ENCODE peak calls at places on chromosomes 13 and 19, in four cellular contexts. H is sigmoid colon; A is CD8-positive, alpha-beta T cell; R is GM23338. C is an unnamed sample. For H3K27me3, the result is how much of the 10 kb centered on the place peaks cover.

GRCh38 chr19:805161-805561 is 7.9 kb downstream of the PTBP1 start:
- DNase-seq in H (no peak), A (peak), R (no peak), C (no peak)

GRCh38 chr19:38838208-38838985 is 6.8 kb upstream of the ECH1 start:
- DNase-seq in H (no peak), A (no peak), R (no peak), C (no peak)

GRCh38 chr19:28374971-28375370 is 838.0 kb downstream of the UQCRFS1 start:
- DNase-seq in H (no peak), A (no peak), R (no peak), C (no peak)

GRCh38 chr19:12838182-12838890 is at the start of gene MAST1:
- DNase-seq in H (no peak), A (peak), R (peak), C (peak)

GRCh38 chr19:18006895-18007604 is 920 bp upstream of the ARRDC2 start:
- DNase-seq in H (peak), A (peak), R (peak), C (peak)

GRCh38 chr19:48543121-48543710 is 8.8 kb upstream of the SULT2B1 start:
- DNase-seq in H (no peak), A (no peak), R (peak), C (no peak)

GRCh38 chr13:111211789-111212516 is 96.8 kb downstream of the ARHGEF7 start:
- DNase-seq in H (no peak), A (no peak), R (peak), C (no peak)

GRCh38 chr19:46975918-46976782 is 43.5 kb upstream of the NPAS1 start:
- DNase-seq in H (peak), A (no peak), R (peak), C (no peak)

GRCh38 chr13:20401958-20402856 is 123.5 kb downstream of the CRYL1 start:
- DNase-seq in H (peak), A (no peak), R (no peak), C (no peak)

GRCh38 chr19:14361824-14362223 is 19.4 kb upstream of the ADGRE5 start:
- DNase-seq in H (no peak), A (peak), R (peak), C (peak)

GRCh38 chr13:30318026-30318425 is 10.7 kb upstream of the KATNAL1 start:
- DNase-seq in H (no peak), A (no peak), R (no peak), C (no peak)
- H3K27me3 ChIP-seq in H (under half), A (under half), R (under half), C (under half)

GRCh38 chr19:41700381-41701195 is 7.8 kb upstream of the CEACAM5 start:
- DNase-seq in H (peak), A (no peak), R (no peak), C (no peak)
- H3K27me3 ChIP-seq in H (under half), A (under half), R (under half), C (under half)

GRCh38 chr19:29737461-29738000 is 22.5 kb upstream of the C19orf12 start:
- DNase-seq in H (no peak), A (no peak), R (no peak), C (no peak)
- H3K27me3 ChIP-seq in H (under half), A (under half), R (under half), C (under half)

DNA sequence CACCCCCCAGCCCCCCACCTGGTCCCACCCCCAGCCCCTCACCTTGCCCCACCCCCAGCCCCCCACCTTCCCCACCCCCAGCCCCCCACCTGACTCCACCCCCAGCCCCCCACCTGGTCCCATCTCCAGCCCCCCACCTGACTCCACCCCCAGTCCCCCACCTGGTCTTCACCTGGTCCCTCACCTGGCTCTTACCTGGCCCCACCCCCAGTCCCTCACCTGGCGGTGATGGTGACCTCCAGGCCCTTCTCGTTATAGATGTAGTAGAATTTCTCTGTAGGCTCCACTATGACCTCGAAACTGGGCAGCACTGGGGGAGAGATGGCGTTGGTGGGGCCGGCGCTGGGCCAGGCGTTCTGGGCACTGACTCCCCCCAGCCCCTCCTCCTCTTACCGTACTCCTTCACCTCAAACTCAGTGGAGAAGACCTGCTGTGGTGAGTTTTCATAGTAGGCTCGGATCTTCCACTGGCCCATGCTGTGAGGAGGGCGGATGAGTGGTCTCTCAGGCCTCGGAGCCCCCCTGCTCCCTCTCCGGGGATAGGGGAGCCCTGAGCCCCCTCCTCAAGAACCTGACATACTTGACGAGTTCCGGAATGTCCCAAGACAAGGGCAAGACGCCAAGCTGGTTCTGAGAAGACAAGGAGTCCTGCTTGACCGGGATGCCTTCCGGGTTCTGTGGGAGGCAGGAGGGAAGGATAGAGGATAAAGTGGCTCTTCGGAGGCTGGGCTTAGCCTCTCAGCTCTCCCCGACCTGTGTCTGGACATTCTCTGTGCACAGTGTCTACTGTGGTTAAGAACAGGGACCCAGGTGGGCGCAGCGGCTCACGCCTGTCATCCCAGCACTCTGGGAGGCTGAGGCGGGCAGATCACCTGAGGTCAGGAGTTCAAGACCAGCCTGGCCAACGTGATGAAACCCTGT is 6.4 kb downstream of the C3 start:
- DNase-seq in H (no peak), A (no peak), R (no peak), C (no peak)
- H3K27me3 ChIP-seq in H (under half), A (under half), R (under half), C (under half)

GRCh38 chr19:33781996-33782395 is 14.7 kb upstream of the KCTD15 start:
- DNase-seq in H (no peak), A (no peak), R (no peak), C (no peak)
- H3K27me3 ChIP-seq in H (under half), A (under half), R (under half), C (under half)

DNA sequence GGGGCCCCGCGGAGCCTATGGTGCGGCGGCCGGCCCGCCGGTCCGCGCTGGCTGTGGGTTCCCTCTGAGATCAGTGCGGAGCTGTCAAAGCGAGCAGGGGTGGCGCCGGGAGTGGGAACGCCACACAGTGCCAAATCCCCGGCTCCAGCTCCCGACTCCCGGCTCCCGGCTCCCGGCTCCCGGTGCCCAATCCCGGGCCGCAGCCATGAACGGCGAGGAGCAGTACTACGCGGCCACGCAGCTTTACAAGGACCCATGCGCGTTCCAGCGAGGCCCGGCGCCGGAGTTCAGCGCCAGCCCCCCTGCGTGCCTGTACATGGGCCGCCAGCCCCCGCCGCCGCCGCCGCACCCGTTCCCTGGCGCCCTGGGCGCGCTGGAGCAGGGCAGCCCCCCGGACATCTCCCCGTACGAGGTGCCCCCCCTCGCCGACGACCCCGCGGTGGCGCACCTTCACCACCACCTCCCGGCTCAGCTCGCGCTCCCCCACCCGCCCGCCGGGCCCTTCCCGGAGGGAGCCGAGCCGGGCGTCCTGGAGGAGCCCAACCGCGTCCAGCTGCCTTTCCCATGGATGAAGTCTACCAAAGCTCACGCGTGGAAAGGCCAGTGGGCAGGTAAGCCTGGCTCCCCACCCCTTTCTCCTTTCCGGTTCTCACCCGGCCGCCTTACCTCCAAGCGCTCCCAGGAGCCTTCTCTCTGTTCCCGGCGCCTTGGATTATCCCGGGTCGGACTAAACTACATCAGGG is at the start of gene PDX1:
- DNase-seq in H (no peak), A (no peak), R (peak), C (no peak)
- H3K27me3 ChIP-seq in H (half or more), A (under half), R (half or more), C (under half)

C was measured in GM06990.